ENCODE peak calls at places on chromosomes 6 and 20, in four cellular contexts. Y is tibial artery; I is substantia nigra; F is CD8-positive, alpha-beta T cell. M is an unnamed sample.

GRCh38 chr20:50701055-50701963 is 10.0 kb upstream of the RIPOR3 start:
- DNase-seq in I (no peak), F (no peak), Y (no peak), M (no peak)

GRCh38 chr20:2000286-2000685 is 6.4 kb upstream of the PDYN start:
- DNase-seq in F (no peak), Y (no peak), I (no peak), M (no peak)

GRCh38 chr20:41004561-41005360 is 23.9 kb upstream of the TOP1 start:
- DNase-seq in F (no peak), Y (no peak), I (no peak), M (no peak)

GRCh38 chr6:7912736-7913517 is 2.3 kb upstream of the TXNDC5 start:
- DNase-seq in I (no peak), Y (no peak), F (no peak), M (no peak)

GRCh38 chr6:27478706-27479318 is 5.9 kb upstream of the ZNF184 start:
- DNase-seq in F (peak; percentile 93), Y (peak; percentile 97), I (peak; percentile 10), M (peak; percentile 78)

GRCh38 chr6:19279137-19279747 is 557.9 kb upstream of the ID4 start:
- DNase-seq in F (no peak), Y (no peak), I (no peak), M (no peak)

GRCh38 chr20:23270427-23270911 is 80.1 kb upstream of the NXT1 start:
- DNase-seq in I (no peak), F (no peak), Y (no peak), M (no peak)

GRCh38 chr6:5998741-5999687 is 7.7 kb downstream of the NRN1 start:
- DNase-seq in I (no peak), F (no peak), Y (no peak), M (no peak)

GRCh38 chr6:324729-325125 is 32.4 kb downstream of the DUSP22 start:
- DNase-seq in F (no peak), I (no peak), Y (no peak), M (no peak)

GRCh38 chr6:41452763-41453162 is 93.4 kb upstream of the FOXP4 start:
- DNase-seq in F (no peak), I (no peak), Y (no peak), M (no peak)

GRCh38 chr6:89956182-89956581 is 61.9 kb downstream of the GJA10 start:
- DNase-seq in F (no peak), Y (no peak), I (no peak), M (no peak)

GRCh38 chr20:34976286-34976685 is 20.6 kb downstream of the MYH7B start:
- DNase-seq in Y (no peak), I (no peak), F (no peak), M (no peak)

GRCh38 chr6:34638834-34639736 is 57.5 kb downstream of the ILRUN start:
- DNase-seq in Y (no peak), I (no peak), F (no peak), M (no peak)

GRCh38 chr6:26199057-26199772 is 112.0 kb downstream of the HFE start:
- DNase-seq in Y (no peak), I (peak; percentile 38), F (peak; percentile 85), M (no peak)

GRCh38 chr6:138726066-138727060 is 47.2 kb upstream of the CCDC28A start:
- DNase-seq in Y (no peak), I (no peak), F (no peak), M (no peak)

GRCh38 chr6:105179244-105180065 is at the start of gene POPDC3:
- DNase-seq in I (peak; percentile 45), Y (no peak), F (no peak), M (peak; percentile 68)

GRCh38 chr6:14396826-14397517 is 279.4 kb downstream of the CD83 start:
- DNase-seq in I (no peak), F (no peak), Y (no peak), M (no peak)

GRCh38 chr20:41136695-41137411 is 490 bp upstream of the PLCG1 start:
- DNase-seq in Y (peak; percentile 89), F (peak; percentile 89), I (peak; percentile 82), M (peak; percentile 83)

GRCh38 chr6:136415351-136416005 is 125.8 kb upstream of the BCLAF1 start:
- DNase-seq in F (no peak), Y (peak; percentile 44), I (no peak), M (no peak)

GRCh38 chr20:18666803-18667460 is 79.1 kb downstream of the DTD1 start:
- DNase-seq in Y (no peak), I (no peak), F (no peak), M (no peak)

GRCh38 chr20:12816009-12816408 is 192.8 kb upstream of the SPTLC3 start:
- DNase-seq in I (no peak), F (no peak), Y (no peak), M (no peak)

GRCh38 chr6:96940322-96940721 is 15.8 kb downstream of the KLHL32 start:
- DNase-seq in Y (no peak), I (no peak), F (no peak), M (no peak)

GRCh38 chr20:688809-689208 is 13.2 kb upstream of the SCRT2 start:
- DNase-seq in I (no peak), F (no peak), Y (no peak), M (peak; percentile 15)

GRCh38 chr6:130306377-130306776 is 59.4 kb upstream of the TMEM200A start:
- DNase-seq in F (no peak), I (no peak), Y (no peak), M (no peak)

GRCh38 chr6:125818225-125818657 is 27.5 kb downstream of the NCOA7 start:
- DNase-seq in F (no peak), Y (no peak), I (no peak), M (no peak)

GRCh38 chr6:31007694-31008093 is 2.6 kb upstream of the MUC22 start:
- DNase-seq in I (no peak), Y (no peak), F (no peak), M (no peak)

GRCh38 chr6:78511019-78511418 is 356.3 kb upstream of the IRAK1BP1 start:
- DNase-seq in F (no peak), Y (no peak), I (no peak), M (no peak)

GRCh38 chr6:149455028-149455732 is 29.6 kb downstream of the ZC3H12D start:
- DNase-seq in F (no peak), Y (no peak), I (no peak), M (no peak)

GRCh38 chr6:88780714-88781389 is 182.6 kb downstream of the RNGTT start:
- DNase-seq in I (no peak), F (peak; percentile 64), Y (peak; percentile 21), M (peak; percentile 20)

GRCh38 chr6:89297695-89298351 is 17.3 kb downstream of the GABRR2 start:
- DNase-seq in F (no peak), Y (peak; percentile 44), I (no peak), M (peak; percentile 58)

GRCh38 chr6:47655719-47656595 is 42.4 kb upstream of the ADGRF4 start:
- DNase-seq in Y (no peak), I (no peak), F (peak; percentile 48), M (no peak)

GRCh38 chr6:7697820-7698623 is 27.9 kb upstream of the BMP6 start:
- DNase-seq in Y (peak; percentile 33), I (no peak), F (no peak), M (no peak)

GRCh38 chr6:157981395-157982296 is at the start of gene SYNJ2:
- DNase-seq in Y (peak; percentile 56), F (peak; percentile 88), I (peak; percentile 52), M (peak; percentile 55)

GRCh38 chr6:87807423-87807978 is 105.5 kb upstream of the AKIRIN2 start:
- DNase-seq in Y (no peak), F (no peak), I (no peak), M (no peak)

GRCh38 chr6:161406633-161407032 is 132.8 kb upstream of the AGPAT4 start:
- DNase-seq in F (no peak), I (no peak), Y (no peak), M (no peak)

DNA sequence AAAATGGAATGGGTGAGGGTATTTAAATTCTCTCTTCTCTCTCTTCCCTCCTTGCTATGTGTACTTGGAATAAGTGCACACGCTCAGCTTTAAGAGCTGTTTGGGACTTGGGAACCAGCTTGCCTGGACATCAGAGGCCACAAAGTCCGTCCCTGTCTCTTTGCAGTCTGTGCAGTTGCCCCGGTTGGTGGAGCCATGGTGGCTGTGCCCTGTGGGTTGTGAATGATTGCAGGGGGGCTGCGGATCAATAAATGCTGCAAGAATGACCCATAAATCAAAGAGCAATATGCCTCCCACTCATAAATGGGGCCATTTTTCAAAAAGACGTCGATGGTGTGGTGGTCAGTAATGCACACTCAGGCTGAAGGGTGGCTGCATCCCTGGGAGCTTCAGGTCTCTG is 135.1 kb upstream of the CST7 start:
- DNase-seq in I (no peak), Y (no peak), F (no peak), M (no peak)
- H3K27ac ChIP-seq in I (no peak overlapping the region), Y (no peak overlapping the region), F (no peak overlapping the region), M (no peak overlapping the region)

GRCh38 chr6:16903470-16903869 is 142.2 kb upstream of the ATXN1 start:
- DNase-seq in Y (peak; percentile 23), I (no peak), F (no peak), M (no peak)
- H3K27ac ChIP-seq in Y (no peak overlapping the region), I (no peak overlapping the region), F (no peak overlapping the region), M (no peak overlapping the region)

DNA sequence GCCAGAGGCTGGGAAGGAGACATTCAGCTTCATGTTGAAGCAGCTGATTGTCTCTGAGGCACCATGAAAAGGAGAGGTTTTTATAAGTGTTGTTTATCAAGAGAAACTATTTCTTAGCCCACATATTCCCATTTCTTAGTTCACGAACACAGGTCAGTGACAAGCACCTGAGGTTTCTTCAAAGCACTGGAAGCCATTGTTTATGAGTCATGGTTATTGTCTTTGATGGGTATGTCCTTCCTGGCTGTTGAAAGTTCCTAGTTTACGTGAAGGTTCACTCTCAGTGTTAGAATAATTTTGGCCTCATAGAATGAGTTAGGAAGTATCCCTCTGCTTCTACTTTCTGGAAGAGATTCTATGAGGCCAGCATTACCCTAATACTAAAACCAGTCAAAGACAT is 2.9 kb upstream of the DDX43 start:
- DNase-seq in I (no peak), F (no peak), Y (no peak), M (no peak)
- H3K27ac ChIP-seq in I (no peak overlapping the region), F (no peak overlapping the region), Y (no peak overlapping the region), M (no peak overlapping the region)

GRCh38 chr6:170289108-170289931 is 1.6 kb downstream of the DLL1 start:
- DNase-seq in F (no peak), I (no peak), Y (no peak), M (no peak)
- H3K27ac ChIP-seq in F (peak overlapping the region; percentile 41), I (peak overlapping the region; percentile 86), Y (no peak overlapping the region), M (no peak overlapping the region)

DNA sequence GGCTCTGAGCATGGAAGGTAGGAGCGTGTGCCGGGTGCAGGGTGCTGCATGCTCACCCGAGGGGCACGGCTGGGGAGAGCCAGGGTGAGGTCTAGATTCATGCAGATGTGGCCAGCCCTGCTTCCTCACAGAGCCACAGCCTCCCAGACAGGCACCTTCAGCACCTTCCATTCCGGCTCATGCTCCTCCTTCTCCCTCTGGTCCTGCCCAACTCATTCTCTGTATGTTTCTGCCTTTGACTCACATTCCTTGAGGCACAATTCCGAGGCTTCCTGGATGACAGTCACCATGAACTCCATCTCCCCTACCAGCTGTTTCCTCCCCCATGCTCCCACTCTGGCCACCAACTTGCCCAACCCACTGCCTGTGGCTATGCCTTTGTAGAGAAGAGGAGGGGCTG is 35.4 kb downstream of the DACT2 start:
- DNase-seq in Y (no peak), F (no peak), I (no peak), M (no peak)
- H3K27ac ChIP-seq in Y (no peak overlapping the region), F (no peak overlapping the region), I (no peak overlapping the region), M (no peak overlapping the region)